ENCODE peak calls at places on chromosome 6, in nine cellular contexts. One of them, this sample, is unnamed. For H3K9me3, the result is how much of the 10 kb centered on the place peaks cover.

GRCh38 chr6:111604259-111605099 is 1.2 kb downstream of the TRAF3IP2 start:
- DNase-seq in MM.1S: no peak
- DNase-seq in RWPE2: no peak
- DNase-seq in ovary: peak
- DNase-seq in H1: peak
- DNase-seq in astrocyte: peak
- DNase-seq in HCT116: no peak
- DNase-seq in left ventricle myocardium inferior: peak
- DNase-seq in psoas muscle: peak
- DNase-seq in this sample: peak

GRCh38 chr6:159252955-159253508 is 83.8 kb downstream of the FNDC1 start:
- DNase-seq in H1: peak
- DNase-seq in left ventricle myocardium inferior: no peak
- DNase-seq in psoas muscle: no peak
- DNase-seq in astrocyte: peak
- DNase-seq in RWPE2: no peak
- DNase-seq in ovary: no peak
- DNase-seq in MM.1S: peak
- DNase-seq in HCT116: peak
- DNase-seq in this sample: no peak

GRCh38 chr6:17237246-17237645 is 43.9 kb upstream of the RBM24 start:
- DNase-seq in astrocyte: no peak
- DNase-seq in MM.1S: no peak
- DNase-seq in psoas muscle: no peak
- DNase-seq in H1: no peak
- DNase-seq in ovary: no peak
- DNase-seq in RWPE2: no peak
- DNase-seq in HCT116: no peak
- DNase-seq in left ventricle myocardium inferior: no peak
- DNase-seq in this sample: no peak

GRCh38 chr6:79570802-79571367 is 33.7 kb upstream of the LCA5 start:
- DNase-seq in HCT116: no peak
- DNase-seq in psoas muscle: no peak
- DNase-seq in left ventricle myocardium inferior: no peak
- DNase-seq in MM.1S: peak
- DNase-seq in H1: no peak
- DNase-seq in ovary: no peak
- DNase-seq in RWPE2: no peak
- DNase-seq in astrocyte: no peak
- DNase-seq in this sample: no peak

GRCh38 chr6:91198588-91199255 is 611.9 kb upstream of the MAP3K7 start:
- DNase-seq in astrocyte: peak
- DNase-seq in H1: no peak
- DNase-seq in RWPE2: no peak
- DNase-seq in psoas muscle: no peak
- DNase-seq in MM.1S: no peak
- DNase-seq in left ventricle myocardium inferior: no peak
- DNase-seq in ovary: no peak
- DNase-seq in HCT116: no peak
- DNase-seq in this sample: no peak

GRCh38 chr6:170011233-170012142 is 260.1 kb downstream of the ERMARD start:
- DNase-seq in psoas muscle: no peak
- DNase-seq in H1: no peak
- DNase-seq in left ventricle myocardium inferior: peak
- DNase-seq in MM.1S: no peak
- DNase-seq in astrocyte: no peak
- DNase-seq in RWPE2: no peak
- DNase-seq in ovary: peak
- DNase-seq in HCT116: no peak
- DNase-seq in this sample: no peak

GRCh38 chr6:129188795-129189194 is 305.9 kb downstream of the LAMA2 start:
- DNase-seq in RWPE2: no peak
- DNase-seq in H1: no peak
- DNase-seq in astrocyte: no peak
- DNase-seq in psoas muscle: no peak
- DNase-seq in ovary: no peak
- DNase-seq in HCT116: no peak
- DNase-seq in MM.1S: no peak
- DNase-seq in left ventricle myocardium inferior: no peak
- DNase-seq in this sample: no peak

GRCh38 chr6:88619951-88620350 is 343.5 kb downstream of the RNGTT start:
- DNase-seq in RWPE2: no peak
- DNase-seq in ovary: no peak
- DNase-seq in HCT116: no peak
- DNase-seq in psoas muscle: no peak
- DNase-seq in MM.1S: no peak
- DNase-seq in astrocyte: no peak
- DNase-seq in left ventricle myocardium inferior: no peak
- DNase-seq in H1: no peak
- DNase-seq in this sample: no peak

GRCh38 chr6:159758031-159759001 is 3.5 kb upstream of the ACAT2 start:
- DNase-seq in HCT116: peak
- DNase-seq in psoas muscle: no peak
- DNase-seq in H1: no peak
- DNase-seq in MM.1S: no peak
- DNase-seq in left ventricle myocardium inferior: no peak
- DNase-seq in RWPE2: no peak
- DNase-seq in ovary: no peak
- DNase-seq in astrocyte: peak
- DNase-seq in this sample: no peak

GRCh38 chr6:46032112-46032998 is 16.7 kb upstream of the CLIC5 start:
- DNase-seq in psoas muscle: no peak
- DNase-seq in astrocyte: no peak
- DNase-seq in MM.1S: no peak
- DNase-seq in H1: no peak
- DNase-seq in RWPE2: no peak
- DNase-seq in HCT116: no peak
- DNase-seq in left ventricle myocardium inferior: no peak
- DNase-seq in ovary: no peak
- DNase-seq in this sample: no peak

GRCh38 chr6:20427856-20428255 is 26.2 kb downstream of the E2F3 start:
- DNase-seq in H1: no peak
- DNase-seq in RWPE2: no peak
- DNase-seq in left ventricle myocardium inferior: no peak
- DNase-seq in MM.1S: no peak
- DNase-seq in ovary: no peak
- DNase-seq in HCT116: no peak
- DNase-seq in astrocyte: no peak
- DNase-seq in psoas muscle: no peak
- DNase-seq in this sample: no peak

GRCh38 chr6:121858310-121858709 is 422.9 kb downstream of the GJA1 start:
- DNase-seq in HCT116: no peak
- DNase-seq in H1: no peak
- DNase-seq in MM.1S: no peak
- DNase-seq in psoas muscle: no peak
- DNase-seq in RWPE2: no peak
- DNase-seq in astrocyte: no peak
- DNase-seq in ovary: no peak
- DNase-seq in left ventricle myocardium inferior: no peak
- DNase-seq in this sample: no peak
- TF ChIP-seq CTCF in HCT116: no peak
- TF ChIP-seq CTCF in H1: no peak
- TF ChIP-seq CTCF in MM.1S: no peak
- TF ChIP-seq CTCF in psoas muscle: no peak
- TF ChIP-seq CTCF in RWPE2: no peak
- TF ChIP-seq CTCF in astrocyte: no peak
- TF ChIP-seq CTCF in ovary: no peak
- TF ChIP-seq CTCF in left ventricle myocardium inferior: no peak
- TF ChIP-seq CTCF in this sample: no peak

DNA sequence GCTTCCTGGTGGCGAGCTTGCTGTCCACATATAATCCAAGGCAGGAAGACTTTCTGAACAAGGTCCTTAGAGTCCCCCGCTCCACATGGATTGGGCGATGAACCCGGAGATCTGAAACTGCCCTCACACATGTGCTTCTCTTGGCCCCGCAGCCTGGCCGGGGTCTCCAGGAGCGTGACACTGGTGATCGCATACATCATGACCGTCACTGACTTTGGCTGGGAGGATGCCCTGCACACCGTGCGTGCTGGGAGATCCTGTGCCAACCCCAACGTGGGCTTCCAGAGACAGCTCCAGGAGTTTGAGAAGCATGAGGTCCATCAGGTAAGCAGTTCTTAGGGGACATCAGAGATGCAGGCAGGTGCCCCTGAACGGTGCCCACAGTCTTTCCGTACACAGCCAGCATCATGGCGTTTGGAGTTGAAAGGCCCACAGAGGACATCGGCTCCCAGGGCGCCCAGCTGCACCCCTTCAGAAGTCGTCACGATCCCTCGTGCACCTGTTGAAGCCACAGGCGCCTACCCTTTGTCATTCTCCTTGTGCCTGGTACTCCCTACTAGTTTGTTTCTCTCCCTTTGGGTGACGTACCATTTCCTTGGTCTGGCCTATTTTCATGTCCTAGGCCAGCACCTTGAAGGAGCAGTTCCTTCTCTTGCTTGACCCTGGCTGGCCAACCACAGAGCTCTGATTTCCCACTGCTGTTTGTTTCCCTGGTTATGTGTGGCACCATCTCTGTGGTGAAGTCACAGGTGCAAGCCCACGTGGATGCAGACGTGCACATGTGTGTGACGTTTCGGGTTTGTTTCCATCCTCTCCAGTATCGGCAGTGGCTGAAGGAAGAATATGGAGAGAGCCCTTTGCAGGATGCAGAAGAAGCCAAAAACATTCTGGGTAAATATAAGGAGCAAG is 43.3 kb upstream of the IRF4 start:
- DNase-seq in MM.1S: no peak
- DNase-seq in astrocyte: no peak
- DNase-seq in HCT116: no peak
- DNase-seq in H1: no peak
- DNase-seq in RWPE2: no peak
- DNase-seq in left ventricle myocardium inferior: peak
- DNase-seq in ovary: no peak
- DNase-seq in psoas muscle: no peak
- DNase-seq in this sample: no peak
- H3K9me3 ChIP-seq in MM.1S: under half
- H3K9me3 ChIP-seq in astrocyte: under half
- H3K9me3 ChIP-seq in HCT116: under half
- H3K9me3 ChIP-seq in H1: half or more
- H3K9me3 ChIP-seq in RWPE2: under half
- H3K9me3 ChIP-seq in left ventricle myocardium inferior: under half
- H3K9me3 ChIP-seq in ovary: under half
- H3K9me3 ChIP-seq in psoas muscle: under half
- H3K9me3 ChIP-seq in this sample: under half

DNA sequence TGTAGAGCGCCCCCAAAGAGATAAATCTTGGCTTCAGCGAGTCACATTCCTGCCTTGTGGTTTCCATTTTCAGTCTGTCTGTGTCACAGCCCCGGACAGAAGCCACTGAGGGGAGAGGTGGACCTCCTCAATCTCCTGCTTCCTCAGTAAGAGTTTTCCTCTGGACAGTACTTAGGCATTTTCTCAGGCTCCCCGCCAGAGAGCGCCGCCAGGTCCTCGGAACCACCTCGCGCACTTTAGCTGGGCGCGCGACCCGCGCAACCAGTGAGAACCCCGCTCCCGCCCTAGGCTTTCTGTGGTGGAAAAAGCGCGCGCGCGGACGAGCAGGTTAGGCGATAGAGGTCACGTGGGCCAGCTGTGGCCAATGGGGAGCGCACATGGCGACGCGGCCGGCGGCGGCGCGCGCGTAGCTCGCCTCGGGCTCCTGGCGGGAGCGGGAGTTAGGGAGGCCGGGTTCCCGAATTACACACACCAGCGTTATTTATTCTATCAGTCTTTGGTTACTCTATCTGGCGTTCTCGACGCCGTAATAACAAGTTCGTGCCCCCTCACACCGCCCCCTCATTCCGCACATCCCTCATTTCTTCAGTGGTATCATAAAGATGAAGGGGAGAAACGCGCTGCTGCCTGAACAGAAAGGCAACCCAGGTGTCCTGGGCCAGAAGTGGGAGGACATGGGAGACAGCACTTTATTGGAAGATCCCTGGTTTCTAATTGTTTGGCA is 19.4 kb downstream of the PXT1 start:
- DNase-seq in ovary: peak
- DNase-seq in MM.1S: peak
- DNase-seq in psoas muscle: peak
- DNase-seq in HCT116: peak
- DNase-seq in left ventricle myocardium inferior: peak
- DNase-seq in RWPE2: peak
- DNase-seq in H1: peak
- DNase-seq in astrocyte: peak
- DNase-seq in this sample: peak
- H3K4me3 ChIP-seq in ovary: peak
- H3K4me3 ChIP-seq in MM.1S: peak
- H3K4me3 ChIP-seq in psoas muscle: peak
- H3K4me3 ChIP-seq in HCT116: peak
- H3K4me3 ChIP-seq in left ventricle myocardium inferior: peak
- H3K4me3 ChIP-seq in RWPE2: peak
- H3K4me3 ChIP-seq in H1: peak
- H3K4me3 ChIP-seq in astrocyte: peak
- H3K4me3 ChIP-seq in this sample: peak

GRCh38 chr6:36978687-36979086 is 7.3 kb downstream of the MTCH1 start:
- DNase-seq in RWPE2: no peak
- DNase-seq in HCT116: no peak
- DNase-seq in MM.1S: no peak
- DNase-seq in H1: no peak
- DNase-seq in astrocyte: no peak
- DNase-seq in psoas muscle: no peak
- DNase-seq in left ventricle myocardium inferior: no peak
- DNase-seq in ovary: no peak
- DNase-seq in this sample: no peak

GRCh38 chr6:36980876-36981619 is 4.9 kb downstream of the MTCH1 start:
- DNase-seq in left ventricle myocardium inferior: no peak
- DNase-seq in H1: no peak
- DNase-seq in RWPE2: no peak
- DNase-seq in HCT116: no peak
- DNase-seq in MM.1S: no peak
- DNase-seq in astrocyte: no peak
- DNase-seq in psoas muscle: no peak
- DNase-seq in ovary: no peak
- DNase-seq in this sample: no peak

GRCh38 chr6:36980129-36980528 is 5.9 kb downstream of the MTCH1 start:
- DNase-seq in MM.1S: no peak
- DNase-seq in HCT116: no peak
- DNase-seq in astrocyte: no peak
- DNase-seq in left ventricle myocardium inferior: no peak
- DNase-seq in ovary: no peak
- DNase-seq in psoas muscle: no peak
- DNase-seq in H1: no peak
- DNase-seq in RWPE2: no peak
- DNase-seq in this sample: no peak

GRCh38 chr6:36977470-36977941 is 8.5 kb downstream of the MTCH1 start:
- DNase-seq in left ventricle myocardium inferior: no peak
- DNase-seq in psoas muscle: no peak
- DNase-seq in H1: no peak
- DNase-seq in MM.1S: no peak
- DNase-seq in ovary: peak
- DNase-seq in astrocyte: no peak
- DNase-seq in HCT116: no peak
- DNase-seq in RWPE2: no peak
- DNase-seq in this sample: no peak

DNA sequence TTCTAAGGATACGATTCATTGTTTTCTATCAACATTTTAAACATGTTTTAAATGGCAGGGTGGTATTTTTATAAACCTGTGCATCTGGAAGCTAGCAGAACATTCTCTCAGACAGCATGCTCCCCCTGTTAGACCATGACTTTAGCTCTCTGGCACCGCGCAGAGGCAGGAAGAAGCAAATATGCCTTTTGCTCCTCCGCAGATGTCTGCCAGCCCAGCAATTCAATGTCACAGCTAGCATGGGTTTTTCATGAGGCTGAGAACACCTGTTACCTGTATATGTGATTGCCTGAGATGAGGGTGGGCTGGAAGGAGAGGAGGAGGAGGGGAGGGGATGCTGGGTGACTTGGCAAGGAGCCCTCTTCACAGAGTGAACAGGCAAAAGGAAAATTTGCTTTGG is 6.7 kb downstream of the MTCH1 start:
- DNase-seq in psoas muscle: no peak
- DNase-seq in MM.1S: no peak
- DNase-seq in left ventricle myocardium inferior: no peak
- DNase-seq in HCT116: no peak
- DNase-seq in H1: no peak
- DNase-seq in RWPE2: no peak
- DNase-seq in astrocyte: peak
- DNase-seq in ovary: peak
- DNase-seq in this sample: no peak
- TF ChIP-seq CTCF in psoas muscle: peak
- TF ChIP-seq CTCF in MM.1S: no peak
- TF ChIP-seq CTCF in left ventricle myocardium inferior: peak
- TF ChIP-seq CTCF in HCT116: no peak
- TF ChIP-seq CTCF in H1: peak
- TF ChIP-seq CTCF in RWPE2: peak
- TF ChIP-seq CTCF in astrocyte: peak
- TF ChIP-seq CTCF in ovary: peak
- TF ChIP-seq CTCF in this sample: peak

This sample was measured in lung.